ENCODE peak calls at places on chromosome 9, in seven cellular contexts. T, J, D, Z, E, O and G are unnamed samples.

GRCh38 chr9:16825364-16825763 is 45.1 kb downstream of the BNC2 start:
- DNase-seq in Z (no peak), J (no peak), D (no peak), E (no peak), T (no peak), O (no peak), G (no peak)

GRCh38 chr9:119370816-119371215 is 1.6 kb upstream of the BRINP1 start:
- DNase-seq in Z (no peak), O (peak; percentile 57), D (peak; percentile 79), J (no peak), T (no peak), E (no peak), G (no peak)

GRCh38 chr9:133874061-133874638 is 118.0 kb downstream of the VAV2 start:
- DNase-seq in Z (no peak), T (no peak), O (no peak), D (no peak), E (no peak), J (no peak), G (no peak)

GRCh38 chr9:95102001-95102433 is 215.5 kb downstream of the FANCC start:
- DNase-seq in E (no peak), D (no peak), J (no peak), O (no peak), T (peak; percentile 48), Z (peak; percentile 53), G (no peak)

GRCh38 chr9:133777111-133777791 is 39.1 kb upstream of the SARDH start:
- DNase-seq in D (no peak), T (no peak), Z (no peak), E (no peak), O (no peak), J (no peak), G (no peak)

GRCh38 chr9:114849450-114849849 is 43.6 kb upstream of the TNFSF15 start:
- DNase-seq in O (no peak), D (no peak), T (no peak), Z (no peak), E (no peak), J (no peak), G (no peak)

GRCh38 chr9:76692448-76693129 is 71.6 kb upstream of the PCA3 start:
- DNase-seq in O (no peak), T (no peak), J (no peak), Z (no peak), D (no peak), E (no peak), G (no peak)

GRCh38 chr9:93020151-93020550 is 38.4 kb upstream of the SUSD3 start:
- DNase-seq in D (no peak), O (peak; percentile 38), E (no peak), J (no peak), Z (no peak), T (no peak), G (peak; percentile 44)

GRCh38 chr9:272251-273213 is 57.9 kb downstream of the DOCK8 start:
- DNase-seq in O (peak; percentile 49), T (peak; percentile 21), D (no peak), J (peak; percentile 47), E (peak; percentile 49), Z (no peak), G (no peak)

GRCh38 chr9:30714389-30714788 is 1670.1 kb upstream of the ACO1 start:
- DNase-seq in D (no peak), J (no peak), Z (no peak), T (no peak), E (no peak), O (no peak), G (no peak)

GRCh38 chr9:130423272-130423671 is 21.5 kb upstream of the ASS1 start:
- DNase-seq in D (no peak), O (no peak), T (no peak), Z (no peak), E (no peak), J (no peak), G (no peak)

GRCh38 chr9:133963166-133963565 is 29.0 kb downstream of the VAV2 start:
- DNase-seq in O (no peak), J (no peak), T (no peak), Z (no peak), E (no peak), D (no peak), G (no peak)

GRCh38 chr9:109167716-109168115 is 667 bp upstream of the FRRS1L start:
- DNase-seq in D (no peak), E (no peak), T (no peak), Z (no peak), J (no peak), O (no peak), G (no peak)

GRCh38 chr9:93174976-93175375 is 9.0 kb upstream of the WNK2 start:
- DNase-seq in E (no peak), T (peak; percentile 63), D (no peak), J (no peak), O (no peak), Z (no peak), G (no peak)

GRCh38 chr9:76891874-76892273 is 14.0 kb downstream of the PRUNE2 start:
- DNase-seq in Z (no peak), J (no peak), T (no peak), E (no peak), O (no peak), D (no peak), G (no peak)

GRCh38 chr9:107547303-107547702 is 57.7 kb upstream of the KLF4 start:
- DNase-seq in O (no peak), Z (no peak), E (no peak), T (no peak), D (no peak), J (no peak), G (no peak)

GRCh38 chr9:97711223-97711626 is 14.1 kb upstream of the XPA start:
- DNase-seq in T (no peak), D (no peak), E (no peak), O (no peak), J (no peak), Z (no peak), G (no peak)

GRCh38 chr9:92759446-92759845 is 5.2 kb downstream of the BICD2 start:
- DNase-seq in T (no peak), O (no peak), D (no peak), J (no peak), Z (no peak), E (no peak), G (no peak)

GRCh38 chr9:99083051-99083450 is 21.9 kb upstream of the TGFBR1 start:
- DNase-seq in E (no peak), O (no peak), J (no peak), Z (no peak), D (no peak), T (no peak), G (no peak)

GRCh38 chr9:2299156-2299842 is 284.2 kb downstream of the SMARCA2 start:
- DNase-seq in T (no peak), J (no peak), Z (no peak), D (no peak), E (no peak), O (no peak), G (no peak)

GRCh38 chr9:35908484-35909125 is 685 bp upstream of the SPAAR start:
- DNase-seq in Z (no peak), J (no peak), T (peak; percentile 37), E (no peak), O (no peak), D (peak; percentile 15), G (no peak)

GRCh38 chr9:127589955-127590370 is 22.1 kb upstream of the STXBP1 start:
- DNase-seq in E (peak; percentile 10), O (peak; percentile 72), Z (no peak), D (peak; percentile 66), T (peak; percentile 57), J (no peak), G (peak; percentile 78)

GRCh38 chr9:131259916-131260597 is 16.3 kb downstream of the FAM78A start:
- DNase-seq in E (no peak), D (no peak), T (no peak), O (no peak), Z (no peak), J (no peak), G (no peak)

GRCh38 chr9:121029469-121029868 is 20.6 kb downstream of the C5 start:
- DNase-seq in O (no peak), E (no peak), D (no peak), T (no peak), Z (no peak), J (no peak), G (no peak)